ENCODE peak calls at places on chromosomes 16 and 17, in four cellular contexts. One of them, this sample, is unnamed.

GRCh38 chr16:21650517-21650916 is 1.9 kb downstream of the IGSF6 start:
- DNase-seq in HCT116: no peak
- DNase-seq in GM12878: no peak
- DNase-seq in K562: no peak
- DNase-seq in this sample: no peak

GRCh38 chr16:83005653-83006160 is 378.9 kb downstream of the CDH13 start:
- DNase-seq in GM12878: no peak
- DNase-seq in HCT116: no peak
- DNase-seq in K562: no peak
- DNase-seq in this sample: no peak

GRCh38 chr17:12739500-12739899 is 49.8 kb upstream of the ARHGAP44 start:
- DNase-seq in K562: no peak
- DNase-seq in GM12878: no peak
- DNase-seq in HCT116: no peak
- DNase-seq in this sample: no peak

GRCh38 chr17:37283414-37283961 is 92.3 kb upstream of the C17orf78 start:
- DNase-seq in HCT116: no peak
- DNase-seq in K562: no peak
- DNase-seq in GM12878: no peak
- DNase-seq in this sample: no peak

GRCh38 chr16:84907575-84907974 is 87.8 kb downstream of the CRISPLD2 start:
- DNase-seq in GM12878: no peak
- DNase-seq in HCT116: no peak
- DNase-seq in K562: no peak
- DNase-seq in this sample: no peak

GRCh38 chr16:50497592-50497991 is 50.6 kb upstream of the NKD1 start:
- DNase-seq in HCT116: no peak
- DNase-seq in K562: no peak
- DNase-seq in GM12878: no peak
- DNase-seq in this sample: peak; percentile 57

GRCh38 chr17:75209061-75209460 is 3.6 kb downstream of the NUP85 start:
- DNase-seq in GM12878: no peak
- DNase-seq in K562: no peak
- DNase-seq in HCT116: no peak
- DNase-seq in this sample: no peak

GRCh38 chr17:57600092-57600491 is 145.0 kb downstream of the CCDC182 start:
- DNase-seq in K562: no peak
- DNase-seq in GM12878: no peak
- DNase-seq in HCT116: no peak
- DNase-seq in this sample: no peak

GRCh38 chr16:81864646-81865382 is 85.7 kb downstream of the PLCG2 start:
- DNase-seq in GM12878: no peak
- DNase-seq in K562: no peak
- DNase-seq in HCT116: no peak
- DNase-seq in this sample: no peak

GRCh38 chr17:64781394-64781793 is 119.3 kb upstream of the SMURF2 start:
- DNase-seq in K562: no peak
- DNase-seq in HCT116: no peak
- DNase-seq in GM12878: no peak
- DNase-seq in this sample: no peak

GRCh38 chr17:4998027-4998665 is 396 bp downstream of the KIF1C start:
- DNase-seq in K562: no peak
- DNase-seq in HCT116: no peak
- DNase-seq in GM12878: no peak
- DNase-seq in this sample: peak; percentile 40

GRCh38 chr16:13291934-13292333 is 390.5 kb downstream of the SHISA9 start:
- DNase-seq in GM12878: no peak
- DNase-seq in HCT116: no peak
- DNase-seq in K562: peak; percentile 6
- DNase-seq in this sample: no peak

GRCh38 chr17:29591737-29592624 is 951 bp upstream of the ANKRD13B start:
- DNase-seq in K562: peak; percentile 90
- DNase-seq in HCT116: peak; percentile 69
- DNase-seq in GM12878: no peak
- DNase-seq in this sample: peak; percentile 74

GRCh38 chr16:29806096-29806579 is at the start of gene MAZ:
- DNase-seq in HCT116: peak; percentile 83
- DNase-seq in GM12878: no peak
- DNase-seq in K562: peak; percentile 95
- DNase-seq in this sample: no peak

DNA sequence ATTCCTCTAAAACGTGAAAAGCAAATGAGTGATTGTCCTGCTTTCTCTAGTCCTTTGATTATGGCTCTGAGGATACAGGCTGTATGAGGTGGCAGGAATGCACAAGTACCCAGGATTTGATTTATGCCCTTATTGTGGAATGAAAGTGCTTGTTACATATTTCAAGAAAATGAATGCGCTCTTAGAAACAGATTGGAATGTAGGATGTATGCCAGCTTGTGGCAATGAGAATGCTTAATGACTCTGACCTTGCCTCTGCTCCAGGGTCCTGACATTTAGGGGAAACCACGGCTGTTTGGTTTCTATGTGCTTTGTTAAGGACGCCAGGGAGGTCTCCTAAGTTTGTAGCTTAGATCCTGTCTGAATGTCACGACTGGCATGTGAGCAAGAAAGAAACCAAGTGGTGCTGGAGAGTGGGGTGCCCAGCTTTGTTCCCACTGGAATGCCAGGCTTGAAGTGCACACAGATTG is 22.0 kb downstream of the PRCD start:
- DNase-seq in GM12878: no peak
- DNase-seq in K562: no peak
- DNase-seq in HCT116: no peak
- DNase-seq in this sample: no peak
- TF ChIP-seq ZBTB33 in GM12878: no peak
- TF ChIP-seq ZBTB33 in K562: no peak
- TF ChIP-seq ZBTB33 in HCT116: no peak
- TF ChIP-seq ZBTB33 in this sample: no peak

GRCh38 chr17:7586673-7587419 is 3.0 kb downstream of the SOX15 start:
- DNase-seq in GM12878: no peak
- DNase-seq in K562: peak; percentile 87
- DNase-seq in HCT116: peak; percentile 58
- DNase-seq in this sample: peak; percentile 62
- H3K27ac ChIP-seq in GM12878: no peak overlapping the region
- H3K27ac ChIP-seq in K562: peak overlapping the region; percentile 99
- H3K27ac ChIP-seq in HCT116: peak overlapping the region; percentile 53
- H3K27ac ChIP-seq in this sample: no peak overlapping the region

DNA sequence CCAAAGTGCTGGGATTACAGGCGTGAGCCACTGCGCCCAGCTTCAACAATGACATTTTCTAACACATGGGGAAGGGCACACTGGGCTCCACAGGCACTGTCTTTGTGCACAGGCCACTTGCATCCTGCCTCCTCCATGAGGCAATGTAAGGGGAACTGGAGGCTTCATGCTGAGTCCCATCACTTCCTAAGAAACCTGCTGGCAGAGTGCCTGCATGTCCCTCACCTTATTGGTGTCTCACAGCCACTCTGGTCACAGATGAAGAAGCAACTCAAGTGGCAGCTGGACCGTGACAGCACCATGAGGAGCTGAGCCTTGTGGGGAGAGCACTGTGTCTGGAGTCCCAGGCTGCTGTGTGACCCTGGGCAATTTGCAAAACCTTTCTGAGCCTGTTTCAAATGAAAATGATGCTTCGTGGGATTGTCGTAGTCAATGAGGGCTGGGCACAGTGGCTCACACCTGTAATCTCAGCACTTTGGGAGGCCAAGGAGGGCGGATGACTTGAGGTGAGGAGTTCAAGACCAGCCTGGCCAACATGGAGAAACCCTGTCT is 19.5 kb downstream of the ANKRD40 start:
- DNase-seq in K562: no peak
- DNase-seq in HCT116: no peak
- DNase-seq in GM12878: no peak
- DNase-seq in this sample: no peak
- TF ChIP-seq ZBTB33 in K562: no peak
- TF ChIP-seq ZBTB33 in HCT116: no peak
- TF ChIP-seq ZBTB33 in GM12878: no peak
- TF ChIP-seq ZBTB33 in this sample: no peak

GRCh38 chr17:78239489-78239931 is 8.1 kb downstream of the TMEM235 start:
- DNase-seq in GM12878: no peak
- DNase-seq in HCT116: no peak
- DNase-seq in K562: peak; percentile 74
- DNase-seq in this sample: no peak

GRCh38 chr17:78240012-78240655 is 8.7 kb downstream of the TMEM235 start:
- DNase-seq in HCT116: no peak
- DNase-seq in GM12878: no peak
- DNase-seq in K562: no peak
- DNase-seq in this sample: no peak

GRCh38 chr17:78240839-78241238 is 9.4 kb downstream of the TMEM235 start:
- DNase-seq in GM12878: no peak
- DNase-seq in K562: no peak
- DNase-seq in HCT116: no peak
- DNase-seq in this sample: no peak

GRCh38 chr17:78241277-78242023 is 10.0 kb downstream of the TMEM235 start:
- DNase-seq in HCT116: peak; percentile 90
- DNase-seq in K562: peak; percentile 78
- DNase-seq in GM12878: no peak
- DNase-seq in this sample: peak; percentile 96

DNA sequence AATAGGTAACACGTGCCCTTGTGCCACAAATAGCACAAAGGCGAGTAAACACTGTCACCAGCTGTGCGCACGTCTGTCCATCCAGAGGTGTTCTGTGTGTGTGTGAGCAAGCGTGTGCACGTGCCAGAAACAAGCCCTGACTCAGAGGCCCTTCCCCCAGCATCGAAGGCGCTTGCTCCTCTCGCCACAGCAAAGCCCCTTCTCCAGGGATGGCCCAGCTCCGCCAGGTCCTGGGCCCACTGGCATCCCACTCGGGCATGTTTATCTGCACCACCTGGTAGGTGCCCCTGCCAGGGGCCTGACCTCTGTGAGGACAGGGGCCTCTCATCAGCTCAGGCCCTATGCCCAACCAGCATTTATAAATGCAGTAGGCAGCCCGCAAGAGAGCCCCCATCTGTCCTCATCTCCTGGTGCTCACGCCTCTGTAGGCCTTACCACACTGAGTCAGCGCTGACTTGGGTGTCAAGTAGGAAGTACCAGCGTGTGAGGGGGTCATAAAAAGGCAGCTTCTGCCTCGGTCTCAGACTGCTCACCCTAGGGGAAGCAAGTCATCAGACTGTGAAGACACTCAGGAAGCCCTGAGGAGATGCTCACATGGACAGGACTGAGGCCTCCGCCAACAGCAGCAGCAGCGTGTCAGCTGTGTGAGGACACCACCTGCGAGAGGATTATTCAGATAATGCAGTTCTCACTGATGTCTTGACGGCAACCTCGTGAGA is 10.8 kb downstream of the TMEM235 start:
- DNase-seq in HCT116: no peak
- DNase-seq in GM12878: peak; percentile 66
- DNase-seq in K562: peak; percentile 20
- DNase-seq in this sample: no peak
- H3K27ac ChIP-seq in HCT116: no peak overlapping the region
- H3K27ac ChIP-seq in GM12878: peak overlapping the region; percentile 61
- H3K27ac ChIP-seq in K562: no peak overlapping the region
- H3K27ac ChIP-seq in this sample: no peak overlapping the region

DNA sequence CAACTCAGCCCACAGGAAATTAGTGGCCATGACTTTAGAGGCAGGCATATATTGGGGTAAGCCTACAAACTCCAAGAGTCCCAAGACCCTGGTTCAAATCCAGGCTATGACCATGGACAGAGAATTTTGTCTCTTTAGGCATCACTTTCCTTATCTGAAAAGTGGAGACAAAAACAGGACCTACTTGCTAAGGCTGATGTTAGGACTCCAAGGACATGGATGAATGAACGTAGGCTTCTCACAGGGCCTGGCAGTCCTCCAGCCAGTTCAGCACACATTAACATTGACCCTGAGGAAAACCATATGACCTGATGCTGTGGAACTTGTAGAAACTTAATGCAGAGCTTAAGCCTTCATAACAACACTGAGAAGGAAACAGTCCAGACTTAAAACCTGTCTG is 1.4 kb downstream of the FKBP10 start:
- DNase-seq in K562: no peak
- DNase-seq in HCT116: no peak
- DNase-seq in GM12878: no peak
- DNase-seq in this sample: no peak
- TF ChIP-seq ZBTB33 in K562: no peak
- TF ChIP-seq ZBTB33 in HCT116: no peak
- TF ChIP-seq ZBTB33 in GM12878: no peak
- TF ChIP-seq ZBTB33 in this sample: no peak

GRCh38 chr17:46950615-46950996 is 27.6 kb downstream of the GOSR2 start:
- DNase-seq in K562: no peak
- DNase-seq in HCT116: no peak
- DNase-seq in GM12878: no peak
- DNase-seq in this sample: no peak
- H3K27ac ChIP-seq in K562: no peak overlapping the region
- H3K27ac ChIP-seq in HCT116: no peak overlapping the region
- H3K27ac ChIP-seq in GM12878: no peak overlapping the region
- H3K27ac ChIP-seq in this sample: no peak overlapping the region

GRCh38 chr16:86979061-86979460 is 338.1 kb downstream of the C16orf95 start:
- DNase-seq in HCT116: no peak
- DNase-seq in GM12878: no peak
- DNase-seq in K562: no peak
- DNase-seq in this sample: no peak

GRCh38 chr16:86979984-86980553 is 337.1 kb downstream of the C16orf95 start:
- DNase-seq in HCT116: no peak
- DNase-seq in GM12878: no peak
- DNase-seq in K562: no peak
- DNase-seq in this sample: no peak

GRCh38 chr16:86975445-86975844 is 341.7 kb downstream of the C16orf95 start:
- DNase-seq in HCT116: peak; percentile 89
- DNase-seq in K562: peak; percentile 47
- DNase-seq in GM12878: no peak
- DNase-seq in this sample: no peak

GRCh38 chr16:86978445-86979030 is 338.7 kb downstream of the C16orf95 start:
- DNase-seq in HCT116: no peak
- DNase-seq in K562: no peak
- DNase-seq in GM12878: no peak
- DNase-seq in this sample: no peak

DNA sequence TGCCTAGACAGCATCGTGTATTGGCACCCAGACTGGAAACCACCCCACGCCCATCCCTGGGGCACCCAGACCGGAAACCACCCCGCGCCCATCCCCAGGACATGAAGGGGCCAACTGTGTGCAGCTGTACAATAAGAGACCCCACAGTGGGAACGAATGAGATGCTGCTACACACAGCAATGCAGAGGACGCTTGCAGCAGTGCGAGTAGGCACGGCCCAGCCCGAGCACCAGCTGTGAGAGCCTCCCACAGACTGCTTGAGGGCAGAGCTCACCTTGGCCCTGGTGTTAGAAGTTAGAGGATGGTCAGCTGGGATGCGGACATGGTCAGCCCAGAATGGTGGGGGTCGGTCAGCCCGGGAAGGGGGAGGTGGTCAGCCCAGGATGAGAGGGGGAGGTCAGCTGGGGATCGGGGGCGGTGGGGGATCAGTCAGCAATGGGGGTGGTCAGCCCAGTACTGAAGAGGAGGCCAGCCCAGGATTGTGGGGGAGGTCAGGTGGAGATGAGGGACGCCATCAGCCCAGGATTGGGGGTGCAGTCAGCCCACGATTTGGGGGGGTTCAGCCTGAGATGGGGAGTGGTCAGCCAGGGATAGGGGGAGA is 340.0 kb downstream of the C16orf95 start:
- DNase-seq in GM12878: no peak
- DNase-seq in K562: no peak
- DNase-seq in HCT116: no peak
- DNase-seq in this sample: no peak
- TF ChIP-seq ZBTB33 in GM12878: no peak
- TF ChIP-seq ZBTB33 in K562: no peak
- TF ChIP-seq ZBTB33 in HCT116: no peak
- TF ChIP-seq ZBTB33 in this sample: no peak